ENCODE peak calls at places on chromosomes 4 and X, in eight cellular contexts. One of them, this sample, is unnamed.

GRCh38 chrX:36957425-36958328 is 50.5 kb upstream of the FAM47C start:
- DNase-seq in fibroblast of lung: no peak
- DNase-seq in GM23338: peak
- DNase-seq in effector memory CD4-positive, alpha-beta T cell: no peak
- DNase-seq in heart right ventricle: no peak
- DNase-seq in uterus: no peak
- DNase-seq in SJSA1: no peak
- DNase-seq in right cardiac atrium: no peak
- DNase-seq in this sample: no peak

GRCh38 chr4:7044415-7044930 is 1.3 kb downstream of the TADA2B start:
- DNase-seq in fibroblast of lung: no peak
- DNase-seq in GM23338: no peak
- DNase-seq in effector memory CD4-positive, alpha-beta T cell: no peak
- DNase-seq in heart right ventricle: no peak
- DNase-seq in uterus: no peak
- DNase-seq in SJSA1: no peak
- DNase-seq in right cardiac atrium: no peak
- DNase-seq in this sample: no peak

GRCh38 chr4:105453550-105454201 is 20.2 kb downstream of the PPA2 start:
- DNase-seq in fibroblast of lung: no peak
- DNase-seq in GM23338: peak
- DNase-seq in effector memory CD4-positive, alpha-beta T cell: no peak
- DNase-seq in heart right ventricle: no peak
- DNase-seq in uterus: no peak
- DNase-seq in SJSA1: no peak
- DNase-seq in right cardiac atrium: no peak
- DNase-seq in this sample: no peak

GRCh38 chr4:7442609-7443140 is 7.9 kb upstream of the PSAPL1 start:
- DNase-seq in fibroblast of lung: no peak
- DNase-seq in GM23338: no peak
- DNase-seq in effector memory CD4-positive, alpha-beta T cell: no peak
- DNase-seq in heart right ventricle: no peak
- DNase-seq in uterus: no peak
- DNase-seq in SJSA1: no peak
- DNase-seq in right cardiac atrium: peak
- DNase-seq in this sample: no peak

GRCh38 chr4:186148335-186148975 is 42.9 kb upstream of the CYP4V2 start:
- DNase-seq in fibroblast of lung: no peak
- DNase-seq in GM23338: no peak
- DNase-seq in effector memory CD4-positive, alpha-beta T cell: no peak
- DNase-seq in heart right ventricle: no peak
- DNase-seq in uterus: no peak
- DNase-seq in SJSA1: no peak
- DNase-seq in right cardiac atrium: no peak
- DNase-seq in this sample: no peak

GRCh38 chr4:169810325-169811323 is 52.9 kb upstream of the HPF1 start:
- DNase-seq in fibroblast of lung: peak
- DNase-seq in GM23338: peak
- DNase-seq in effector memory CD4-positive, alpha-beta T cell: no peak
- DNase-seq in heart right ventricle: no peak
- DNase-seq in uterus: peak
- DNase-seq in SJSA1: peak
- DNase-seq in right cardiac atrium: no peak
- DNase-seq in this sample: no peak

GRCh38 chr4:119559044-119559647 is 69.5 kb downstream of the PDE5A start:
- DNase-seq in fibroblast of lung: peak
- DNase-seq in GM23338: peak
- DNase-seq in effector memory CD4-positive, alpha-beta T cell: no peak
- DNase-seq in heart right ventricle: no peak
- DNase-seq in uterus: no peak
- DNase-seq in SJSA1: peak
- DNase-seq in right cardiac atrium: no peak
- DNase-seq in this sample: no peak

GRCh38 chr4:114921790-114922581 is 191.4 kb downstream of the NDST4 start:
- DNase-seq in fibroblast of lung: no peak
- DNase-seq in GM23338: no peak
- DNase-seq in effector memory CD4-positive, alpha-beta T cell: no peak
- DNase-seq in heart right ventricle: no peak
- DNase-seq in uterus: no peak
- DNase-seq in SJSA1: no peak
- DNase-seq in right cardiac atrium: peak
- DNase-seq in this sample: no peak

GRCh38 chr4:158538176-158538575 is 16.5 kb downstream of the RXFP1 start:
- DNase-seq in fibroblast of lung: no peak
- DNase-seq in GM23338: no peak
- DNase-seq in effector memory CD4-positive, alpha-beta T cell: no peak
- DNase-seq in heart right ventricle: no peak
- DNase-seq in uterus: no peak
- DNase-seq in SJSA1: no peak
- DNase-seq in right cardiac atrium: no peak
- DNase-seq in this sample: no peak

GRCh38 chrX:95145848-95146540 is 1472.0 kb downstream of the FAM133A start:
- DNase-seq in fibroblast of lung: no peak
- DNase-seq in GM23338: peak
- DNase-seq in effector memory CD4-positive, alpha-beta T cell: no peak
- DNase-seq in heart right ventricle: no peak
- DNase-seq in uterus: no peak
- DNase-seq in SJSA1: no peak
- DNase-seq in right cardiac atrium: no peak
- DNase-seq in this sample: no peak

GRCh38 chrX:66021407-66021757 is 18.5 kb downstream of the VSIG4 start:
- DNase-seq in fibroblast of lung: no peak
- DNase-seq in GM23338: no peak
- DNase-seq in effector memory CD4-positive, alpha-beta T cell: no peak
- DNase-seq in heart right ventricle: no peak
- DNase-seq in uterus: no peak
- DNase-seq in SJSA1: no peak
- DNase-seq in right cardiac atrium: no peak
- DNase-seq in this sample: no peak

GRCh38 chr4:56613101-56613862 is 67.8 kb downstream of the HOPX start:
- DNase-seq in fibroblast of lung: peak
- DNase-seq in GM23338: peak
- DNase-seq in effector memory CD4-positive, alpha-beta T cell: no peak
- DNase-seq in heart right ventricle: no peak
- DNase-seq in uterus: no peak
- DNase-seq in SJSA1: peak
- DNase-seq in right cardiac atrium: no peak
- DNase-seq in this sample: no peak

GRCh38 chrX:38768079-38768478 is 33.2 kb upstream of the MID1IP1 start:
- DNase-seq in fibroblast of lung: peak
- DNase-seq in GM23338: no peak
- DNase-seq in effector memory CD4-positive, alpha-beta T cell: no peak
- DNase-seq in heart right ventricle: no peak
- DNase-seq in uterus: no peak
- DNase-seq in SJSA1: peak
- DNase-seq in right cardiac atrium: no peak
- DNase-seq in this sample: no peak

GRCh38 chrX:16123222-16123786 is at the start of gene GRPR:
- DNase-seq in fibroblast of lung: peak
- DNase-seq in GM23338: peak
- DNase-seq in effector memory CD4-positive, alpha-beta T cell: peak
- DNase-seq in heart right ventricle: peak
- DNase-seq in uterus: peak
- DNase-seq in SJSA1: peak
- DNase-seq in right cardiac atrium: peak
- DNase-seq in this sample: no peak

GRCh38 chrX:13340182-13340791 is 20.4 kb upstream of the ATXN3L start:
- DNase-seq in fibroblast of lung: no peak
- DNase-seq in GM23338: no peak
- DNase-seq in effector memory CD4-positive, alpha-beta T cell: no peak
- DNase-seq in heart right ventricle: no peak
- DNase-seq in uterus: no peak
- DNase-seq in SJSA1: peak
- DNase-seq in right cardiac atrium: no peak
- DNase-seq in this sample: no peak

GRCh38 chrX:37912286-37912685 is 64.9 kb upstream of the DYNLT3 start:
- DNase-seq in fibroblast of lung: peak
- DNase-seq in GM23338: no peak
- DNase-seq in effector memory CD4-positive, alpha-beta T cell: no peak
- DNase-seq in heart right ventricle: no peak
- DNase-seq in uterus: no peak
- DNase-seq in SJSA1: peak
- DNase-seq in right cardiac atrium: no peak
- DNase-seq in this sample: no peak

GRCh38 chr4:77817304-77818076 is 1.7 kb downstream of the CNOT6L start:
- DNase-seq in fibroblast of lung: no peak
- DNase-seq in GM23338: no peak
- DNase-seq in effector memory CD4-positive, alpha-beta T cell: no peak
- DNase-seq in heart right ventricle: no peak
- DNase-seq in uterus: no peak
- DNase-seq in SJSA1: no peak
- DNase-seq in right cardiac atrium: no peak
- DNase-seq in this sample: no peak

GRCh38 chr4:27635936-27636913 is 775.6 kb downstream of the STIM2 start:
- DNase-seq in fibroblast of lung: no peak
- DNase-seq in GM23338: no peak
- DNase-seq in effector memory CD4-positive, alpha-beta T cell: no peak
- DNase-seq in heart right ventricle: no peak
- DNase-seq in uterus: no peak
- DNase-seq in SJSA1: no peak
- DNase-seq in right cardiac atrium: no peak
- DNase-seq in this sample: no peak

GRCh38 chr4:14771091-14771490 is 231.2 kb upstream of the CPEB2 start:
- DNase-seq in fibroblast of lung: peak
- DNase-seq in GM23338: no peak
- DNase-seq in effector memory CD4-positive, alpha-beta T cell: no peak
- DNase-seq in heart right ventricle: no peak
- DNase-seq in uterus: no peak
- DNase-seq in SJSA1: no peak
- DNase-seq in right cardiac atrium: no peak
- DNase-seq in this sample: no peak

GRCh38 chrX:14718403-14718802 is 154.5 kb downstream of the FANCB start:
- DNase-seq in fibroblast of lung: no peak
- DNase-seq in GM23338: no peak
- DNase-seq in effector memory CD4-positive, alpha-beta T cell: no peak
- DNase-seq in heart right ventricle: no peak
- DNase-seq in uterus: no peak
- DNase-seq in SJSA1: no peak
- DNase-seq in right cardiac atrium: no peak
- DNase-seq in this sample: no peak

GRCh38 chrX:40821780-40822179 is 86.4 kb upstream of the MED14 start:
- DNase-seq in fibroblast of lung: no peak
- DNase-seq in GM23338: no peak
- DNase-seq in effector memory CD4-positive, alpha-beta T cell: no peak
- DNase-seq in heart right ventricle: no peak
- DNase-seq in uterus: no peak
- DNase-seq in SJSA1: no peak
- DNase-seq in right cardiac atrium: no peak
- DNase-seq in this sample: no peak

GRCh38 chr4:139229534-139230039 is 50.4 kb downstream of the MGARP start:
- DNase-seq in fibroblast of lung: peak
- DNase-seq in GM23338: peak
- DNase-seq in effector memory CD4-positive, alpha-beta T cell: no peak
- DNase-seq in heart right ventricle: no peak
- DNase-seq in uterus: no peak
- DNase-seq in SJSA1: peak
- DNase-seq in right cardiac atrium: no peak
- DNase-seq in this sample: no peak
- H3K27ac ChIP-seq in fibroblast of lung: no peak
- H3K27ac ChIP-seq in GM23338: no peak
- H3K27ac ChIP-seq in effector memory CD4-positive, alpha-beta T cell: no peak
- H3K27ac ChIP-seq in heart right ventricle: no peak
- H3K27ac ChIP-seq in uterus: no peak
- H3K27ac ChIP-seq in SJSA1: no peak
- H3K27ac ChIP-seq in right cardiac atrium: no peak
- H3K27ac ChIP-seq in this sample: no peak

GRCh38 chrX:131812847-131813825 is 210.0 kb upstream of the STK26 start:
- DNase-seq in fibroblast of lung: no peak
- DNase-seq in GM23338: no peak
- DNase-seq in effector memory CD4-positive, alpha-beta T cell: peak
- DNase-seq in heart right ventricle: no peak
- DNase-seq in uterus: peak
- DNase-seq in SJSA1: no peak
- DNase-seq in right cardiac atrium: peak
- DNase-seq in this sample: no peak
- H3K27ac ChIP-seq in fibroblast of lung: peak
- H3K27ac ChIP-seq in GM23338: no peak
- H3K27ac ChIP-seq in effector memory CD4-positive, alpha-beta T cell: peak
- H3K27ac ChIP-seq in heart right ventricle: peak
- H3K27ac ChIP-seq in uterus: peak
- H3K27ac ChIP-seq in SJSA1: no peak
- H3K27ac ChIP-seq in right cardiac atrium: peak
- H3K27ac ChIP-seq in this sample: peak

DNA sequence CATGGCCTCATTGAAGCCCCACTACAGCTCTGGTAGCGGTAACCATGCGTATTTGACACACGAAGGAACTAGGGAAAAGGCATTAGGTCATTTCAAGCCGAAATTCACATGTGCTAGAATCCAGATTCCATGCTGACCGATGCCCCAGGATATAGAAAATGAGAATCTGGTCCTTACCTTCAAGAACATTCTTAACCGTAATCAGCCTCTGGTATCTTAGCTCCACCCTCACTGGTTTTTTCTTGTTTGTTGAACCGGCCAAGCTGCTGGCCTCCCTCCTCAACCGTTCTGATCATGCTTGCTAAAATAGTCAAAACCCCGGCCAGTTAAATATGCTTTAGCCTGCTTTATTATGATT is 875 bp downstream of the HPRT1 start:
- DNase-seq in fibroblast of lung: peak
- DNase-seq in GM23338: peak
- DNase-seq in effector memory CD4-positive, alpha-beta T cell: no peak
- DNase-seq in heart right ventricle: no peak
- DNase-seq in uterus: no peak
- DNase-seq in SJSA1: peak
- DNase-seq in right cardiac atrium: no peak
- DNase-seq in this sample: no peak
- H3K27ac ChIP-seq in fibroblast of lung: peak
- H3K27ac ChIP-seq in GM23338: no peak
- H3K27ac ChIP-seq in effector memory CD4-positive, alpha-beta T cell: no peak
- H3K27ac ChIP-seq in heart right ventricle: no peak
- H3K27ac ChIP-seq in uterus: peak
- H3K27ac ChIP-seq in SJSA1: peak
- H3K27ac ChIP-seq in right cardiac atrium: no peak
- H3K27ac ChIP-seq in this sample: no peak

DNA sequence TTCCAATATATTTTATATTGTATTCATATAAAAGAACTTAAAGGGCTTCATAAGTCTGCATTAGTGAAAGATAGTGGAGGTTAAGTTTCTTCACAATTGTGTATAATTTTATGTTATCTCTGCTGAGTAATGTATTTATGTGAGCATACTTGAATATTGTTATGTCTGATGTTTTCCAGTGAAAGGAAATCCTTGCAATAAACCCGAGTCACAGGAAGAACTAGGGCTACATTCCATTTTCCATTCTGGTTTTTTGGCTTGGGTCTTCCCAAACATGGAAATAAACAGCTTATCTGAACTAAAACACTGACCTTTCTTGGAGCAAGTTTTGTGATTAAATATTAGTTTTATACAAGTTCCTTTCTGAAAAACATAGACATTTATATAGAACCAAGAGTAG is 231.3 kb upstream of the GPRIN3 start:
- DNase-seq in fibroblast of lung: peak
- DNase-seq in GM23338: no peak
- DNase-seq in effector memory CD4-positive, alpha-beta T cell: no peak
- DNase-seq in heart right ventricle: no peak
- DNase-seq in uterus: no peak
- DNase-seq in SJSA1: peak
- DNase-seq in right cardiac atrium: no peak
- DNase-seq in this sample: no peak
- H3K27ac ChIP-seq in fibroblast of lung: no peak
- H3K27ac ChIP-seq in GM23338: no peak
- H3K27ac ChIP-seq in effector memory CD4-positive, alpha-beta T cell: no peak
- H3K27ac ChIP-seq in heart right ventricle: no peak
- H3K27ac ChIP-seq in uterus: no peak
- H3K27ac ChIP-seq in SJSA1: peak
- H3K27ac ChIP-seq in right cardiac atrium: no peak
- H3K27ac ChIP-seq in this sample: no peak